ENCODE peak calls at places on chromosomes 12 and 14, in seven cellular contexts. Y is neuronal stem cell, J is mesendoderm, C is H9, D is H1, P is mesenchymal stem cell, X is trophoblast cell. E is an unnamed sample.
A peak's percentile ranks its signal among the peaks of the same experiment; 100 is the strongest.

GRCh38 chr14:31884238-31884637 is 192.9 kb upstream of the ARHGAP5 start:
- DNase-seq in Y (no peak), J (peak; percentile 25), C (no peak), D (no peak), P (no peak), X (peak; percentile 56), E (no peak)

GRCh38 chr12:75721790-75722189 is 210.4 kb upstream of the KRR1 start:
- DNase-seq in Y (no peak), J (no peak), C (no peak), D (no peak), P (no peak), X (no peak), E (no peak)

GRCh38 chr12:51827925-51828818 is 20.3 kb downstream of the FIGNL2 start:
- DNase-seq in Y (no peak), J (peak; percentile 45), C (no peak), D (no peak), P (no peak), X (no peak), E (peak; percentile 64)

GRCh38 chr14:99837822-99838221 is 44.6 kb downstream of the EML1 start:
- DNase-seq in Y (no peak), J (no peak), C (no peak), D (no peak), P (no peak), X (no peak), E (no peak)

GRCh38 chr12:6367065-6367968 is 8.0 kb downstream of the SCNN1A start:
- DNase-seq in Y (no peak), J (no peak), C (no peak), D (no peak), P (peak; percentile 42), X (no peak), E (peak; percentile 28)

GRCh38 chr12:94714378-94714777 is 64.0 kb upstream of the TMCC3 start:
- DNase-seq in Y (no peak), J (no peak), C (no peak), D (no peak), P (peak; percentile 50), X (no peak), E (peak; percentile 34)

GRCh38 chr12:98709022-98709421 is 63.9 kb downstream of the APAF1 start:
- DNase-seq in Y (no peak), J (no peak), C (no peak), D (no peak), P (no peak), X (no peak), E (no peak)

GRCh38 chr12:64390275-64390851 is at the start of gene C12orf56:
- DNase-seq in Y (no peak), J (peak; percentile 14), C (peak; percentile 87), D (no peak), P (no peak), X (no peak), E (no peak)

GRCh38 chr14:23578560-23579310 is at the start of gene JPH4:
- DNase-seq in Y (no peak), J (no peak), C (peak; percentile 68), D (peak; percentile 77), P (no peak), X (no peak), E (no peak)
- H2BK120ac ChIP-seq in Y (peak within 1 kb of the TSS; percentile 65), J (no peak within 1 kb of the TSS), C (no peak within 1 kb of the TSS), D (no peak within 1 kb of the TSS), P (no peak within 1 kb of the TSS), X (no peak within 1 kb of the TSS), E (no peak within 1 kb of the TSS)

DNA sequence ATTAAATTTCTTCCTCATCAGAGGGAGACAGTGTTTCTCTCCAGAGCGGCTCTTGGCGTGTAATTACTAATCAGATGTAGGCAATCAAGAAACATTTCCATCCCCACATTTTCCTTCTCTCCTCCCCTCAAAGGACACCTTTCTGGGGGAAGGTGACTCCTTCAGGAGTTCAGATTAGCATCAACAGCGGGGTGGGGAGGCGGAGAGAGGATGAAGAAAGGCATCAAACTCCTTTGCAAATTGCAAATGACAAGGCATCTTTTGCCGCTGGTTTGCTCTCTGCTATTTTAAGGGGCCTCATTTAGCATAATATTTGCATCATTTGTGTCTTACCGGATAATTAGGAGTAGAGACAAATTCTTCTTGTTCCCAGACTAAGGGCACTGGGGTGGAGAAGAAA is 231.7 kb upstream of the SRRM4 start:
- DNase-seq in Y (no peak), J (no peak), C (no peak), D (no peak), P (no peak), X (no peak), E (no peak)
- H2BK120ac ChIP-seq in Y (no peak overlapping the region), J (no peak overlapping the region), C (no peak overlapping the region), D (no peak overlapping the region), P (no peak overlapping the region), X (no peak overlapping the region), E (no peak overlapping the region)

DNA sequence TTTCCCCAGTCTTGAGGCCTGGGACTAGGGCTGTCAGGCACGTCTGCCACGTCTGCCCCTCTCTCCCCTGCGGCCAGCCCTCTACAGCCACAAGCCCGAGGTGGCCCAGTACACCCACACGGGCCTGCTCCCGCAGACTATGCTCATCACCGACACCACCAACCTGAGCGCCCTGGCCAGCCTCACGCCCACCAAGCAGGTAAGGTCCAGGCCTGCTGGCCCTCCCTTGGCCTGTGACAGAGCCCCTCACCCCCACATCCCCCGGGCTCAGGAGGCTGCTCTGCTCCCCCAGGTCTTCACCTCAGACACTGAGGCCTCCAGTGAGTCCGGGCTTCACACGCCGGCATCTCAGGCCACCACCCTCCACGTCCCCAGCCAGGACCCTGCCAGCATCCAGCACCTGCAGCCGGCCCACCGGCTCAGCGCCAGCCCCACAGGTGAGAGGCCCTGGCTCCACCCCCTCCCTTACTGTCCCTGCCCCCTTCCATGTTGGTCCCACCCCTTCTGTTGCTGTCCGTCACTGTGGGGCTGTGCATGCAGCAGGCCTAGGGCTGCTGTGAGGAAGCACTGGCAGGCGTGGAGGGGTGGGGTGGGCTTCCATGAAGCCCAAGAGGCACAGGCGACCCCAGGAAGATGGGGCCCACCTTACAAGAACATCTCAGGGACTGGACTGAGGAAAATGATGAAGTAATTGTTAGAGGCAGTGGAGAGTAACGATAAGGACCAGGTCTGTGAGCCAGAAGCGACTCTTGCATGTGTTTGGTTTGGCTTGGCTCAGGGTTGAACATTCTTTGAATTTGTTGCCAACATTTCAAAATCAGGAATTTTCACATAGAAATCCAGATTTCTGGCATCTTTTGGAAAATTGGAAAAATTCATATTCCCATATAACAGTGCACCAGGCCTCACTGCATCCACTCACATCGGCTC is 16.8 kb downstream of the C12orf43 start:
- DNase-seq in Y (no peak), J (peak; percentile 45), C (peak; percentile 91), D (peak; percentile 81), P (no peak), X (no peak), E (peak; percentile 62)
- H2BK120ac ChIP-seq in Y (no peak overlapping the region), J (no peak overlapping the region), C (no peak overlapping the region), D (no peak overlapping the region), P (no peak overlapping the region), X (no peak overlapping the region), E (no peak overlapping the region)

GRCh38 chr12:31781894-31782540 is 53.2 kb upstream of the AMN1 start:
- DNase-seq in Y (no peak), J (no peak), C (peak; percentile 52), D (no peak), P (no peak), X (no peak), E (no peak)
- H2BK120ac ChIP-seq in Y (no peak overlapping the region), J (no peak overlapping the region), C (no peak overlapping the region), D (no peak overlapping the region), P (no peak overlapping the region), X (no peak overlapping the region), E (no peak overlapping the region)

GRCh38 chr14:64329149-64329548 is 35.0 kb upstream of the ESR2 start:
- DNase-seq in Y (no peak), J (no peak), C (no peak), D (no peak), P (no peak), X (no peak), E (no peak)

GRCh38 chr14:64324461-64325255 is 30.5 kb upstream of the ESR2 start:
- DNase-seq in Y (no peak), J (peak; percentile 22), C (no peak), D (no peak), P (peak; percentile 26), X (no peak), E (peak; percentile 56)
- H2BK120ac ChIP-seq in Y (no peak overlapping the region), J (no peak overlapping the region), C (no peak overlapping the region), D (no peak overlapping the region), P (no peak overlapping the region), X (no peak overlapping the region), E (no peak overlapping the region)

GRCh38 chr12:2456122-2456812 is 338.5 kb upstream of the FKBP4 start:
- DNase-seq in Y (no peak), J (no peak), C (no peak), D (no peak), P (no peak), X (no peak), E (no peak)
- H2BK120ac ChIP-seq in Y (no peak overlapping the region), J (no peak overlapping the region), C (no peak overlapping the region), D (no peak overlapping the region), P (no peak overlapping the region), X (no peak overlapping the region), E (no peak overlapping the region)

E was measured in IMR-90.